ENCODE peak calls at places on chromosomes 16 and 17, in five cellular contexts. D, F, B, S and C are unnamed samples.

GRCh38 chr16:22678311-22678710 is 135.7 kb upstream of the HS3ST2 start:
- DNase-seq in D (no peak), F (no peak), B (no peak), S (no peak), C (no peak)

GRCh38 chr17:81511550-81511799 is 1.1 kb downstream of the ACTG1 start:
- DNase-seq in D (no peak), F (no peak), B (no peak), S (peak), C (no peak)

GRCh38 chr16:67949645-67950044 is 5.7 kb upstream of the LCAT start:
- DNase-seq in D (no peak), F (no peak), B (no peak), S (no peak), C (no peak)

GRCh38 chr16:21626659-21627277 is 25.6 kb downstream of the IGSF6 start:
- DNase-seq in D (no peak), F (peak), B (no peak), S (peak), C (no peak)

GRCh38 chr17:56786989-56787482 is 46.7 kb downstream of the C17orf67 start:
- DNase-seq in D (no peak), F (peak), B (peak), S (peak), C (no peak)

GRCh38 chr17:81403671-81404534 is 8.6 kb downstream of the BAHCC1 start:
- DNase-seq in D (no peak), F (no peak), B (no peak), S (no peak), C (no peak)

GRCh38 chr17:78358538-78359215 is 1.2 kb downstream of the SOCS3 start:
- DNase-seq in D (peak), F (no peak), B (peak), S (peak), C (peak)

GRCh38 chr17:65301184-65301583 is 164.0 kb downstream of the RGS9 start:
- DNase-seq in D (no peak), F (no peak), B (no peak), S (no peak), C (no peak)

GRCh38 chr17:42697108-42697811 is 14.9 kb downstream of the CNTNAP1 start:
- DNase-seq in D (no peak), F (no peak), B (no peak), S (no peak), C (no peak)

GRCh38 chr16:85029981-85030381 is 2.4 kb downstream of the KIAA0513 start:
- DNase-seq in D (no peak), F (no peak), B (no peak), S (no peak), C (no peak)

GRCh38 chr17:81519284-81520020 is 6.9 kb upstream of the ACTG1 start:
- DNase-seq in D (peak), F (peak), B (peak), S (no peak), C (peak)

GRCh38 chr17:19978206-19978802 is 676 bp upstream of the AKAP10 start:
- DNase-seq in D (no peak), F (no peak), B (peak), S (no peak), C (no peak)

GRCh38 chr17:81487487-81488275 is 24.9 kb downstream of the ACTG1 start:
- DNase-seq in D (peak), F (peak), B (peak), S (peak), C (peak)

GRCh38 chr16:82050506-82050905 is 15.5 kb downstream of the HSD17B2 start:
- DNase-seq in D (no peak), F (no peak), B (no peak), S (no peak), C (no peak)

GRCh38 chr17:59534583-59534982 is 30.8 kb upstream of the DHX40 start:
- DNase-seq in D (no peak), F (peak), B (no peak), S (peak), C (no peak)

GRCh38 chr16:11353158-11353557 is 7.9 kb downstream of the RMI2 start:
- DNase-seq in D (no peak), F (no peak), B (no peak), S (no peak), C (no peak)

GRCh38 chr17:63800783-63801182 is 26.4 kb upstream of the PSMC5 start:
- DNase-seq in D (no peak), F (no peak), B (no peak), S (no peak), C (no peak)

DNA sequence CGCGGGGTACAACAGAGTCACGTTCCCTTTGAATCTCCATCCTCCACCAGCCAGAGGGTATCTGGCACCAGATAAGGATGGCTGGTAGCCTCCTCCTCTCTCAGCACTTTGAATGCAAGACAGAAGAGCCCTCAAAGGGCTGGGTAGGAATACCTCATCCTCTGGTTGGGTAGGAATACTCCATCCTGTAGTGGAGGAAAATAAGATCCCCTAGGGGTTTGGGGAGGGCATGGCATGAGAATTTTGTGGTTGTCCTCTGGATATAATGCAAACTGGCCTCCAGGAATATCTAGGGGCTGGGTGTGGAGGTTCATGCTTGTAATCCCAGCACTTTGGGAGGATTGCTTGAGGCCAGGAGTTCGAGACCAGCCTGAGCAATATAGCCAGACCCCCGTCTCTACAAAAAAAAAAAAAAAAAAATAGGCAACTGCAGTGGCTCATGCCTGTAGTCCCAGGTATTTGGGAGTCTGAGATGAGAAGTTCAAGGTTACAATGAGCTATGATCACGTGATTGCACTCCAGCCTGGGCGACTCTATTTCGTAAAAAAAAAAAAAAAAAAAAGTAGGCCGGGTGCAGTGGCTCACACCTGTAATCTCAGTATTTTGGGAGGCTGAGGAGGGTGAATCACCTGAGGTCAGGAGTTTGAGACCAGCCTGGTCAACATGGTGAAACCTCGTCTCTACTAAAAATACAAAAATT is 2.7 kb downstream of the IGFBP4 start:
- DNase-seq in D (no peak), F (no peak), B (no peak), S (peak), C (no peak)
- TF ChIP-seq CTCF in D (no peak), F (no peak), B (no peak), S (peak), C (no peak)

GRCh38 chr16:86039606-86040005 is 140.6 kb downstream of the IRF8 start:
- DNase-seq in D (peak), F (no peak), B (no peak), S (no peak), C (no peak)

GRCh38 chr16:86042996-86043725 is 144.2 kb downstream of the IRF8 start:
- DNase-seq in D (peak), F (no peak), B (no peak), S (no peak), C (no peak)

GRCh38 chr16:86041807-86042206 is 142.8 kb downstream of the IRF8 start:
- DNase-seq in D (peak), F (no peak), B (no peak), S (no peak), C (no peak)

GRCh38 chr16:86040496-86040895 is 141.5 kb downstream of the IRF8 start:
- DNase-seq in D (peak), F (no peak), B (no peak), S (no peak), C (no peak)

GRCh38 chr16:86041205-86041604 is 142.2 kb downstream of the IRF8 start:
- DNase-seq in D (no peak), F (no peak), B (no peak), S (no peak), C (no peak)
- TF ChIP-seq CTCF in D (no peak), F (no peak), B (no peak), S (no peak), C (no peak)

GRCh38 chr16:58262592-58262991 is 32.2 kb downstream of the PRSS54 start:
- DNase-seq in D (no peak), F (no peak), B (no peak), S (no peak), C (no peak)

GRCh38 chr16:58259995-58260394 is 34.8 kb downstream of the PRSS54 start:
- DNase-seq in D (no peak), F (no peak), B (no peak), S (no peak), C (no peak)

GRCh38 chr16:58256108-58256507 is 38.7 kb downstream of the PRSS54 start:
- DNase-seq in D (no peak), F (no peak), B (no peak), S (no peak), C (no peak)

GRCh38 chr16:58261263-58261662 is 33.6 kb downstream of the PRSS54 start:
- DNase-seq in D (no peak), F (no peak), B (no peak), S (no peak), C (no peak)

DNA sequence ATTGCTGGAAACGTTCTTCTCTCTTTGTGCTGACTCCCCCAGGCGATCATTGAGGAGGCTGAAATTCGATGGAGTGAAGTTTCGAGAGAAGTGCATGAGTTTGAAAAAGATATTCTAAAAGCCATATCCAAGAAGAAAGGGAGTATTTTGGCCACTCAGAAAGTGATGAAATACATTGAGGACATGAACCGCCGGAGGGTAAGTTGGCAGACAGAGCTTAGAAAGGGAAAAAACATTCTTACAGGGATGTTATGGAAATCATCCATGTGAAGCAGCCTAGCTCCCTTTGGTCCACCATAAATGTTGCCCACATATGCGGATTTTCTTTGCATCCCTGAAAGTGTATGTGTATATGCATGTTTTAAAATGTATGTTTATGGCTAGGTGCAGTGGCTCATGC is 36.5 kb downstream of the PRSS54 start:
- DNase-seq in D (no peak), F (no peak), B (no peak), S (no peak), C (no peak)
- TF ChIP-seq CTCF in D (no peak), F (no peak), B (no peak), S (no peak), C (no peak)

GRCh38 chr17:45425984-45426413 is 6.7 kb downstream of the ARHGAP27 start:
- DNase-seq in D (no peak), F (no peak), B (no peak), S (no peak), C (no peak)
- TF ChIP-seq CTCF in D (no peak), F (no peak), B (peak), S (no peak), C (no peak)

DNA sequence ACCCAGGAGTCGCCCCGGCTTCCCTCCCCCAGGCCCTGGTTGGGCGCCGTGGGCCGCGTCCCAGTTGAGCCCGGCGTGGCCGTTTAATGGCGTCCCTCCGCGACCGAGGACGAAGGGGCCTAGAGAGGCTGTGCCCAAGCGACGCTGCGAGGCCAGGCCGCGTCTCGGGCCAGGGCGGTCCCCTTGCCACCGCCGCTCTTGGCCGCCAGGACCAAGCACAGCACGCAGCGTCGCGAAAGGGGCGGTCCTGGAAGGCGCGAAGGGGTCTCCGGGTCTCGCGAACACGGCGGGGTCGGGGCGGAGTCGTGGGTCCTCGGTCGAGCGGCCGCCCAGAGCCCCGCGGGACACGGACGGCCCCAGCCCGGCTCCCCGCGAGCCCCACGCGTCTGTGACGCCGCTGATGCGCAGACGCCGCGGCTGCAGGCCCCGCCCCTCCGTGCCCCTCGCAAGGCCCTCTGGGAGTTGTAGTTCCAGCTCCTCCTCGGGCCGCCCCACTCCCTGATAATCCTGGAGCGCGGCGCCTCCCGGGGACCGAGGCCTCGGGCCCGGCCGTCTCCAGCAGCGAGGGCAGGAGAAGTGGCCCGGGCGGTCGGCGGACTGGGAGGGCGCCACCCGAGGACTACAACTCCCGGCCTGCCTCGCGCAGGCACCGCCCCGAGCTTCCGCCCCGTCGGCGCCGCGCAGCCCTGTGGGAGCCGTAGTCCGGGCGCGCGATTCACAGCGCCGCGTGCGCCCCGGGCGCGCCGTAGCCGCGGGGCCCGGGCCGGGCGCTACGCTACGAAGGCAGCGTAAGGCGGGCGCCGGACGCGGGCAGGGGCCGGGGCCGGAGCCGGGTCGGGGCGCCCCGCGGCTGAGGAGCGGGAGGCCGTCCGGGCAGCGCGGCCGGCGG is at the start of gene CAPN15:
- DNase-seq in D (peak), F (peak), B (peak), S (peak), C (peak)
- TF ChIP-seq CTCF in D (peak), F (no peak), B (no peak), S (no peak), C (no peak)

DNA sequence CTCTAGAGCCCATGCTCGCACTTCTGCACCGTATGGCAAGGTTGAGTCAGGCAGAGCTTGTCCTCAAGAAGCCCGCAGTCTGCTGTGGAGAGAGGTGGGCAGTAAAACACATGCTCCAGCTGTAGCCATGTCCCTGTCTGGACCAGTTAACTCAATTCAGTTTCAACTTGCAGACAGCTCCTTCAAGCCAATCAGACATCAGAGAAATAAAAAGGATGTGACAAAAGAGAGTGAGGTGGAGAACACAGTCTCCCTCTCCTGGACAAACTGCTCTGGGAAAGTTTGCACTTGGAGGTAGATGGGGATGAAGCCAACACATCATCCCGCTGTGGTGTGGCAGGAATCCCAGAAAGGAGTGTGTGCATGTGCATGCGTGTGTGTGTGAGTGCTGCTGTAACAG is 358.5 kb upstream of the ASIC2 start:
- DNase-seq in D (no peak), F (no peak), B (no peak), S (peak), C (no peak)
- TF ChIP-seq CTCF in D (no peak), F (no peak), B (no peak), S (peak), C (no peak)

DNA sequence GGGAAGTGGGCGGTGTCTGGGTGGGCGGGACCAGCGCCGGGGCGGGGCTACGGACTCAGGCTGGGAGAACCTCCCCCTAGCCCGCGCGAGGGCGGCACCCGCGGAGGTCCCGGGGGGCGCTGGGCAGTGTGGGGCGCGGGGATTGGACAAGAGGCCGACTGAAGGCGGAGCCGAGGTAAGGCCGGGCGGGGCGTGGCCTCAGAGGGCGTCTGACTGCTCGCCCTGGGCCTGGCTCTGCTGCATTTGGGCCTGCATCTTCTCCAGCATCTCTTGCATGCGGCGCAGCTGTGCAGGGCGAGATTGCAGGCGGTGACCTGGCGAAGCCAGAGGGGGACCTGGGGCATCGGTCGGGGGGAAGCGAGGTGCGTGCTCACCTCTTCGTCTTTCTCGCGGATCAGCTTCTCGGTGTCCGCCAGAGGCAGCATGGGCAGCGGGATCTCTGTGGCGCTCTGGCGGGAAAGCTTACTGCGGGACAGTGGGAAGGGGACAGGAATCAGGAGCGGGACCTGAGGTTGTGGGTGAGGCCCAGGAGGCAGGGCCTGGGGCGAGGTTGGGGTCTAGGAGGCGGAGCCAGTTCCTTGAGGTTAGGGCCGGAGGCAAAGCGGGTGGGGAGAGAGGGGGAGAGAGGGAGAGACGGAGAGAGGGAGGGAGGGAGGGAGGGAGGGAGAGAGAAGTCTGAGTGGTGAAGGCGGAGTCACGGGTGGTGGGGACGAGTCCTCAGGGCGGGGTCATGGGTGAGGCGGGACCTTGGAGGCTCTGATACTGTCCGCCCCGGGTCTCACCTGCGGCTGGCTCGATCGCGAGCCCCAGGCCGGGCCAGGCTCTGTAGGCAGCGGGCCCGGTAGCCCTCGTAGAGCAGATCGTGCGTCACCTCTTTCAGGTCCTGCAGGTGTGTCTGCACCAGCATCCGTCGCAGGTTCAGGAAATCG is 3.9 kb downstream of the SEPTIN1 start:
- DNase-seq in D (peak), F (peak), B (peak), S (peak), C (peak)
- TF ChIP-seq CTCF in D (peak), F (no peak), B (peak), S (peak), C (no peak)

GRCh38 chr16:70715113-70715711 is 29.4 kb upstream of the MTSS2 start:
- DNase-seq in D (peak), F (no peak), B (peak), S (peak), C (peak)
- TF ChIP-seq CTCF in D (peak), F (no peak), B (no peak), S (peak), C (no peak)